ENCODE peak calls at places on chromosome 16, in seven cellular contexts. Q, T, B, V, R, J and U are unnamed samples.

GRCh38 chr16:11245988-11246387 is 10.0 kb downstream of the SOCS1 start:
- DNase-seq in J (no peak), B (no peak), Q (no peak), T (no peak), R (no peak), V (no peak), U (no peak)

GRCh38 chr16:71627631-71628236 is 1.8 kb downstream of the MARVELD3 start:
- DNase-seq in J (no peak), B (peak), V (peak), Q (no peak), R (no peak), T (no peak), U (no peak)

GRCh38 chr16:48462146-48462740 is 77.0 kb upstream of the SIAH1 start:
- DNase-seq in R (no peak), Q (peak), B (no peak), T (no peak), J (no peak), V (no peak), U (no peak)

GRCh38 chr16:66888647-66889615 is 8.6 kb downstream of the PDP2 start:
- DNase-seq in J (no peak), V (no peak), T (no peak), B (no peak), R (no peak), Q (no peak), U (no peak)

GRCh38 chr16:87099001-87099740 is 218.0 kb downstream of the C16orf95 start:
- DNase-seq in B (no peak), Q (no peak), T (no peak), J (no peak), V (no peak), R (no peak), U (no peak)

GRCh38 chr16:64983983-64984382 is 137.9 kb downstream of the CDH11 start:
- DNase-seq in R (no peak), Q (peak), V (no peak), B (no peak), T (no peak), J (peak), U (no peak)

GRCh38 chr16:84260766-84261165 is 21.0 kb upstream of the KCNG4 start:
- DNase-seq in T (no peak), J (no peak), Q (no peak), B (no peak), V (no peak), R (no peak), U (no peak)

GRCh38 chr16:86479419-86479818 is 30.9 kb upstream of the FOXF1 start:
- DNase-seq in B (no peak), V (no peak), J (no peak), T (peak), Q (no peak), R (no peak), U (no peak)